ENCODE peak calls at places on chromosomes 13 and 19, in nine cellular contexts. N is HuH-7; I is activated naive CD8-positive, alpha-beta T cell treated with anti-CD3 and anti-CD28 coated beads, Interleukin-2, amount 50 U/mL, for 24 hours; K is Ammon's horn; Q is NCI-H2029 treated with DMSO at 0.1 percent for 48 hours; E is aorta; P is activated naive CD4-positive, alpha-beta T cell treated with Interleukin-2 at 50 U/mL for 16 hours; U is NCI-H1930; C is EL. M is an unnamed sample.

GRCh38 chr13:29886446-29886845 is 36.0 kb upstream of the UBL3 start:
- DNase-seq in N (no peak), I (peak), K (no peak), Q (no peak), E (no peak), P (peak), U (no peak), C (no peak), M (no peak)

GRCh38 chr13:65943024-65943423 is 1287.1 kb downstream of the PCDH9 start:
- DNase-seq in N (no peak), I (no peak), K (no peak), Q (no peak), E (no peak), P (no peak), U (no peak), C (no peak), M (no peak)

GRCh38 chr19:35088514-35088913 is 27.1 kb upstream of the FXYD3 start:
- DNase-seq in N (no peak), I (no peak), K (no peak), Q (no peak), E (no peak), P (no peak), U (no peak), C (peak), M (peak)

GRCh38 chr13:66835040-66835628 is 395.0 kb downstream of the PCDH9 start:
- DNase-seq in N (peak), I (no peak), K (peak), Q (peak), E (peak), P (no peak), U (peak), C (no peak), M (no peak)

GRCh38 chr19:8580710-8581281 is 3.6 kb upstream of the MYO1F start:
- DNase-seq in N (peak), I (peak), K (peak), Q (peak), E (peak), P (peak), U (peak), C (peak), M (peak)

GRCh38 chr13:50915562-50915961 is 6.0 kb downstream of the RNASEH2B start:
- DNase-seq in N (no peak), I (peak), K (no peak), Q (no peak), E (no peak), P (peak), U (no peak), C (no peak), M (no peak)

GRCh38 chr19:11422163-11423068 is 3.3 kb upstream of the RGL3 start:
- DNase-seq in N (no peak), I (peak), K (peak), Q (no peak), E (peak), P (peak), U (no peak), C (peak), M (peak)

GRCh38 chr13:112711528-112712265 is 21.9 kb downstream of the ATP11A start:
- DNase-seq in N (peak), I (no peak), K (peak), Q (no peak), E (peak), P (no peak), U (no peak), C (peak), M (peak)

M was measured in trophoblast cell.